ENCODE peak calls at places on chromosomes 7 and 10, in ten cellular contexts. One of them, this sample, is unnamed.
A peak's percentile ranks its signal among the peaks of the same experiment; 100 is the strongest.

GRCh38 chr7:127976056-127976455 is 55.2 kb downstream of the LRRC4 start:
- DNase-seq in RWPE2: no peak
- DNase-seq in heart right ventricle: no peak
- DNase-seq in epithelial cell of esophagus: peak; percentile 77
- DNase-seq in BJ: no peak
- DNase-seq in choroid plexus epithelial cell: peak; percentile 17
- DNase-seq in body of pancreas: peak; percentile 18
- DNase-seq in brain microvascular endothelial cell: no peak
- DNase-seq in esophagus squamous epithelium: no peak
- DNase-seq in fibroblast of the aortic adventitia: no peak
- DNase-seq in this sample: no peak

GRCh38 chr10:11865561-11865960 is 42.4 kb downstream of the PROSER2 start:
- DNase-seq in RWPE2: no peak
- DNase-seq in heart right ventricle: no peak
- DNase-seq in epithelial cell of esophagus: no peak
- DNase-seq in BJ: no peak
- DNase-seq in choroid plexus epithelial cell: no peak
- DNase-seq in body of pancreas: no peak
- DNase-seq in brain microvascular endothelial cell: no peak
- DNase-seq in esophagus squamous epithelium: no peak
- DNase-seq in fibroblast of the aortic adventitia: no peak
- DNase-seq in this sample: no peak

GRCh38 chr10:101489355-101489754 is 98.7 kb downstream of the POLL start:
- DNase-seq in RWPE2: no peak
- DNase-seq in heart right ventricle: no peak
- DNase-seq in epithelial cell of esophagus: peak; percentile 46
- DNase-seq in BJ: no peak
- DNase-seq in choroid plexus epithelial cell: peak; percentile 75
- DNase-seq in body of pancreas: no peak
- DNase-seq in brain microvascular endothelial cell: no peak
- DNase-seq in esophagus squamous epithelium: no peak
- DNase-seq in fibroblast of the aortic adventitia: no peak
- DNase-seq in this sample: no peak

GRCh38 chr10:75352650-75353049 is 48.9 kb downstream of the ZNF503 start:
- DNase-seq in RWPE2: no peak
- DNase-seq in heart right ventricle: no peak
- DNase-seq in epithelial cell of esophagus: no peak
- DNase-seq in BJ: no peak
- DNase-seq in choroid plexus epithelial cell: peak; percentile 24
- DNase-seq in body of pancreas: no peak
- DNase-seq in brain microvascular endothelial cell: no peak
- DNase-seq in esophagus squamous epithelium: no peak
- DNase-seq in fibroblast of the aortic adventitia: no peak
- DNase-seq in this sample: no peak

GRCh38 chr10:124053971-124054370 is 39.4 kb downstream of the CHST15 start:
- DNase-seq in RWPE2: no peak
- DNase-seq in heart right ventricle: no peak
- DNase-seq in epithelial cell of esophagus: peak; percentile 78
- DNase-seq in BJ: no peak
- DNase-seq in choroid plexus epithelial cell: peak; percentile 9
- DNase-seq in body of pancreas: no peak
- DNase-seq in brain microvascular endothelial cell: no peak
- DNase-seq in esophagus squamous epithelium: no peak
- DNase-seq in fibroblast of the aortic adventitia: no peak
- DNase-seq in this sample: no peak

GRCh38 chr10:92690211-92691041 is 671 bp downstream of the HHEX start:
- DNase-seq in RWPE2: peak; percentile 60
- DNase-seq in heart right ventricle: peak; percentile 67
- DNase-seq in epithelial cell of esophagus: peak; percentile 62
- DNase-seq in BJ: no peak
- DNase-seq in choroid plexus epithelial cell: peak; percentile 75
- DNase-seq in body of pancreas: peak; percentile 45
- DNase-seq in brain microvascular endothelial cell: peak; percentile 47
- DNase-seq in esophagus squamous epithelium: no peak
- DNase-seq in fibroblast of the aortic adventitia: peak; percentile 52
- DNase-seq in this sample: peak; percentile 34

GRCh38 chr7:80960228-80960627 is 41.4 kb upstream of the SEMA3C start:
- DNase-seq in RWPE2: no peak
- DNase-seq in heart right ventricle: no peak
- DNase-seq in epithelial cell of esophagus: no peak
- DNase-seq in BJ: peak; percentile 70
- DNase-seq in choroid plexus epithelial cell: no peak
- DNase-seq in body of pancreas: no peak
- DNase-seq in brain microvascular endothelial cell: no peak
- DNase-seq in esophagus squamous epithelium: no peak
- DNase-seq in fibroblast of the aortic adventitia: peak; percentile 3
- DNase-seq in this sample: no peak

GRCh38 chr7:127885843-127886242 is 145.4 kb downstream of the LRRC4 start:
- DNase-seq in RWPE2: no peak
- DNase-seq in heart right ventricle: peak; percentile 20
- DNase-seq in epithelial cell of esophagus: peak; percentile 55
- DNase-seq in BJ: no peak
- DNase-seq in choroid plexus epithelial cell: peak; percentile 67
- DNase-seq in body of pancreas: peak; percentile 57
- DNase-seq in brain microvascular endothelial cell: peak; percentile 70
- DNase-seq in esophagus squamous epithelium: no peak
- DNase-seq in fibroblast of the aortic adventitia: peak; percentile 83
- DNase-seq in this sample: no peak

GRCh38 chr10:17819836-17820235 is 10.7 kb downstream of the MRC1 start:
- DNase-seq in RWPE2: no peak
- DNase-seq in heart right ventricle: no peak
- DNase-seq in epithelial cell of esophagus: no peak
- DNase-seq in BJ: no peak
- DNase-seq in choroid plexus epithelial cell: no peak
- DNase-seq in body of pancreas: no peak
- DNase-seq in brain microvascular endothelial cell: no peak
- DNase-seq in esophagus squamous epithelium: no peak
- DNase-seq in fibroblast of the aortic adventitia: no peak
- DNase-seq in this sample: no peak

DNA sequence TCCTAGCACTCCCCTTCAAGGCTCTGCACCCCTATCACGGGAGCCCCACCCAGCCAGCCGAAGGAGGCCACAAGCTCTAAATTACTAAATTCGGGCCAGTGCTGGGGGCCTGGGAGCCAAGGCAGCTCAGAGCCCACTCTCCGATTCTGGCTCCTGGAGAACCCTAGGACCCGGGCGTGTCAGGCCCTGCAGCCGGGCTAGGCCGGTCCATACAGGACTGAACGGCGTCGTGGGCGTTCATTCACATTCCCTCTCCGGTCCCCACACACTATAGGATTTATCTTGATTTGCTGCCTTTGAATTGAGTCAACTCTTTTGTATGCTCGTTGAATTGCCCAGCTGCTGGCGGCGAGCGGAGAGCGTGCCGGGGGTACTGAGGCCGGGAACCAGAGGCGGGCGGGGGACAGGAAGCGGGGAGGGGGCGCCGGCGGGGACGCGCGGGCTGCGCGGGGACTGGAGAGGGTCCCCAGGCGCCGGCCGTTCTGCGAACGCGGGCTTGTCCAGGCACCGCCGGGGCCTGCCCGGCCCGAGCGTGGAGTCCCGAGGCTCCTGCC is 1.1 kb upstream of the ELFN1 start:
- DNase-seq in RWPE2: peak; percentile 47
- DNase-seq in heart right ventricle: no peak
- DNase-seq in epithelial cell of esophagus: peak; percentile 30
- DNase-seq in BJ: no peak
- DNase-seq in choroid plexus epithelial cell: no peak
- DNase-seq in body of pancreas: no peak
- DNase-seq in brain microvascular endothelial cell: no peak
- DNase-seq in esophagus squamous epithelium: no peak
- DNase-seq in fibroblast of the aortic adventitia: peak; percentile 25
- DNase-seq in this sample: no peak
- H3K4me3 ChIP-seq in RWPE2: no peak overlapping the region
- H3K4me3 ChIP-seq in heart right ventricle: no peak overlapping the region
- H3K4me3 ChIP-seq in epithelial cell of esophagus: no peak overlapping the region
- H3K4me3 ChIP-seq in BJ: no peak overlapping the region
- H3K4me3 ChIP-seq in choroid plexus epithelial cell: no peak overlapping the region
- H3K4me3 ChIP-seq in body of pancreas: no peak overlapping the region
- H3K4me3 ChIP-seq in brain microvascular endothelial cell: no peak overlapping the region
- H3K4me3 ChIP-seq in esophagus squamous epithelium: no peak overlapping the region
- H3K4me3 ChIP-seq in fibroblast of the aortic adventitia: peak overlapping the region; percentile 6
- H3K4me3 ChIP-seq in this sample: no peak overlapping the region

GRCh38 chr10:70367195-70367796 is 15.1 kb downstream of the LRRC20 start:
- DNase-seq in RWPE2: no peak
- DNase-seq in heart right ventricle: no peak
- DNase-seq in epithelial cell of esophagus: peak; percentile 57
- DNase-seq in BJ: peak; percentile 35
- DNase-seq in choroid plexus epithelial cell: peak; percentile 68
- DNase-seq in body of pancreas: no peak
- DNase-seq in brain microvascular endothelial cell: peak; percentile 55
- DNase-seq in esophagus squamous epithelium: no peak
- DNase-seq in fibroblast of the aortic adventitia: peak; percentile 76
- DNase-seq in this sample: no peak

GRCh38 chr10:70368774-70369482 is 13.5 kb downstream of the LRRC20 start:
- DNase-seq in RWPE2: no peak
- DNase-seq in heart right ventricle: no peak
- DNase-seq in epithelial cell of esophagus: no peak
- DNase-seq in BJ: no peak
- DNase-seq in choroid plexus epithelial cell: no peak
- DNase-seq in body of pancreas: no peak
- DNase-seq in brain microvascular endothelial cell: no peak
- DNase-seq in esophagus squamous epithelium: no peak
- DNase-seq in fibroblast of the aortic adventitia: no peak
- DNase-seq in this sample: no peak

GRCh38 chr10:70370766-70371165 is 11.7 kb downstream of the LRRC20 start:
- DNase-seq in RWPE2: no peak
- DNase-seq in heart right ventricle: no peak
- DNase-seq in epithelial cell of esophagus: no peak
- DNase-seq in BJ: no peak
- DNase-seq in choroid plexus epithelial cell: no peak
- DNase-seq in body of pancreas: no peak
- DNase-seq in brain microvascular endothelial cell: no peak
- DNase-seq in esophagus squamous epithelium: no peak
- DNase-seq in fibroblast of the aortic adventitia: no peak
- DNase-seq in this sample: no peak

GRCh38 chr10:70371846-70372245 is 10.6 kb downstream of the LRRC20 start:
- DNase-seq in RWPE2: no peak
- DNase-seq in heart right ventricle: no peak
- DNase-seq in epithelial cell of esophagus: no peak
- DNase-seq in BJ: no peak
- DNase-seq in choroid plexus epithelial cell: no peak
- DNase-seq in body of pancreas: no peak
- DNase-seq in brain microvascular endothelial cell: no peak
- DNase-seq in esophagus squamous epithelium: no peak
- DNase-seq in fibroblast of the aortic adventitia: no peak
- DNase-seq in this sample: no peak

DNA sequence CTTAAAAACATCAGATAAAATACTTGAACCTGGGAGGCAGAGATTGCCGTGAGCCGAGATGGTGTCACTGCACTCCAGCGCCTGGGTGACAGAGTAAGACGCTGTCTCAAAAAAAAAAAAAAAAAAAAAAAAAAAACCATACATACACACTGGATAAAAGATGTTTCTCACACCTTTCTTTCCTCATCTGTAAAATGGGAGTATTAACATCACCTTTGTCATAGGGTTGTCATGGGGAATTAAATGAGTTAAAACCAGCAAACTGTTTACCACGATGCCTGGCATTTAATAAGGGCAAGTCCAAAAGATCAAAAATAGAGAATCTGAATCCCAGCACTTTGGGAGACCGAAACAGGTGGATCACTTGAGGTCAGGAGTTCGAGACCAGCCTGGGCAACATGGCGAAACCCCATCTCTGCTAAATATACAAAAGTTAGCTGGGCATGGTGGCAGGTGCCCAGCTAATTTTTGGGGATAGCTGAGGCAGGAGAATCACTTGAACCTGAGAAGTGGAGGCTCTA is 12.9 kb downstream of the LRRC20 start:
- DNase-seq in RWPE2: no peak
- DNase-seq in heart right ventricle: no peak
- DNase-seq in epithelial cell of esophagus: no peak
- DNase-seq in BJ: no peak
- DNase-seq in choroid plexus epithelial cell: no peak
- DNase-seq in body of pancreas: no peak
- DNase-seq in brain microvascular endothelial cell: no peak
- DNase-seq in esophagus squamous epithelium: no peak
- DNase-seq in fibroblast of the aortic adventitia: no peak
- DNase-seq in this sample: no peak
- H3K4me3 ChIP-seq in RWPE2: no peak overlapping the region
- H3K4me3 ChIP-seq in heart right ventricle: no peak overlapping the region
- H3K4me3 ChIP-seq in epithelial cell of esophagus: no peak overlapping the region
- H3K4me3 ChIP-seq in BJ: no peak overlapping the region
- H3K4me3 ChIP-seq in choroid plexus epithelial cell: no peak overlapping the region
- H3K4me3 ChIP-seq in body of pancreas: no peak overlapping the region
- H3K4me3 ChIP-seq in brain microvascular endothelial cell: no peak overlapping the region
- H3K4me3 ChIP-seq in esophagus squamous epithelium: no peak overlapping the region
- H3K4me3 ChIP-seq in fibroblast of the aortic adventitia: no peak overlapping the region
- H3K4me3 ChIP-seq in this sample: no peak overlapping the region

GRCh38 chr7:45028138-45028919 is 28.3 kb downstream of the CCM2 start:
- DNase-seq in RWPE2: no peak
- DNase-seq in heart right ventricle: no peak
- DNase-seq in epithelial cell of esophagus: no peak
- DNase-seq in BJ: no peak
- DNase-seq in choroid plexus epithelial cell: no peak
- DNase-seq in body of pancreas: no peak
- DNase-seq in brain microvascular endothelial cell: no peak
- DNase-seq in esophagus squamous epithelium: no peak
- DNase-seq in fibroblast of the aortic adventitia: no peak
- DNase-seq in this sample: no peak

GRCh38 chr7:45028920-45029344 is 28.9 kb downstream of the CCM2 start:
- DNase-seq in RWPE2: no peak
- DNase-seq in heart right ventricle: no peak
- DNase-seq in epithelial cell of esophagus: no peak
- DNase-seq in BJ: no peak
- DNase-seq in choroid plexus epithelial cell: no peak
- DNase-seq in body of pancreas: no peak
- DNase-seq in brain microvascular endothelial cell: no peak
- DNase-seq in esophagus squamous epithelium: no peak
- DNase-seq in fibroblast of the aortic adventitia: no peak
- DNase-seq in this sample: no peak

GRCh38 chr7:45026013-45026412 is 26.0 kb downstream of the CCM2 start:
- DNase-seq in RWPE2: no peak
- DNase-seq in heart right ventricle: no peak
- DNase-seq in epithelial cell of esophagus: no peak
- DNase-seq in BJ: no peak
- DNase-seq in choroid plexus epithelial cell: no peak
- DNase-seq in body of pancreas: no peak
- DNase-seq in brain microvascular endothelial cell: no peak
- DNase-seq in esophagus squamous epithelium: no peak
- DNase-seq in fibroblast of the aortic adventitia: no peak
- DNase-seq in this sample: no peak

GRCh38 chr7:45027774-45028114 is 27.7 kb downstream of the CCM2 start:
- DNase-seq in RWPE2: no peak
- DNase-seq in heart right ventricle: no peak
- DNase-seq in epithelial cell of esophagus: no peak
- DNase-seq in BJ: no peak
- DNase-seq in choroid plexus epithelial cell: no peak
- DNase-seq in body of pancreas: no peak
- DNase-seq in brain microvascular endothelial cell: no peak
- DNase-seq in esophagus squamous epithelium: no peak
- DNase-seq in fibroblast of the aortic adventitia: no peak
- DNase-seq in this sample: no peak

GRCh38 chr7:45026984-45027773 is 27.2 kb downstream of the CCM2 start:
- DNase-seq in RWPE2: no peak
- DNase-seq in heart right ventricle: no peak
- DNase-seq in epithelial cell of esophagus: peak; percentile 56
- DNase-seq in BJ: no peak
- DNase-seq in choroid plexus epithelial cell: peak; percentile 50
- DNase-seq in body of pancreas: no peak
- DNase-seq in brain microvascular endothelial cell: no peak
- DNase-seq in esophagus squamous epithelium: no peak
- DNase-seq in fibroblast of the aortic adventitia: no peak
- DNase-seq in this sample: no peak
- H3K4me3 ChIP-seq in RWPE2: no peak overlapping the region
- H3K4me3 ChIP-seq in heart right ventricle: no peak overlapping the region
- H3K4me3 ChIP-seq in epithelial cell of esophagus: no peak overlapping the region
- H3K4me3 ChIP-seq in BJ: no peak overlapping the region
- H3K4me3 ChIP-seq in choroid plexus epithelial cell: no peak overlapping the region
- H3K4me3 ChIP-seq in body of pancreas: no peak overlapping the region
- H3K4me3 ChIP-seq in brain microvascular endothelial cell: no peak overlapping the region
- H3K4me3 ChIP-seq in esophagus squamous epithelium: peak overlapping the region; percentile 5
- H3K4me3 ChIP-seq in fibroblast of the aortic adventitia: no peak overlapping the region
- H3K4me3 ChIP-seq in this sample: peak overlapping the region; percentile 67

GRCh38 chr7:712601-713457 is 13.7 kb upstream of the DNAAF5 start:
- DNase-seq in RWPE2: no peak
- DNase-seq in heart right ventricle: no peak
- DNase-seq in epithelial cell of esophagus: no peak
- DNase-seq in BJ: no peak
- DNase-seq in choroid plexus epithelial cell: no peak
- DNase-seq in body of pancreas: no peak
- DNase-seq in brain microvascular endothelial cell: no peak
- DNase-seq in esophagus squamous epithelium: no peak
- DNase-seq in fibroblast of the aortic adventitia: no peak
- DNase-seq in this sample: no peak
- H3K4me3 ChIP-seq in RWPE2: no peak overlapping the region
- H3K4me3 ChIP-seq in heart right ventricle: peak overlapping the region; percentile 74
- H3K4me3 ChIP-seq in epithelial cell of esophagus: no peak overlapping the region
- H3K4me3 ChIP-seq in BJ: peak overlapping the region; percentile 44
- H3K4me3 ChIP-seq in choroid plexus epithelial cell: peak overlapping the region; percentile 33
- H3K4me3 ChIP-seq in body of pancreas: no peak overlapping the region
- H3K4me3 ChIP-seq in brain microvascular endothelial cell: peak overlapping the region; percentile 22
- H3K4me3 ChIP-seq in esophagus squamous epithelium: no peak overlapping the region
- H3K4me3 ChIP-seq in fibroblast of the aortic adventitia: no peak overlapping the region
- H3K4me3 ChIP-seq in this sample: peak overlapping the region; percentile 25